ENCODE peak calls at places on chromosomes 3 and 15, in ten cellular contexts. P is ureter, N is astrocyte, E is lung microvascular endothelial cell, J is NCI-H2171 treated with DMSO at 0.1 percent for 48 hours, O is NCI-H524, W is hepatic stellate cell, D is A549, B is ovary, H is psoas muscle. K is an unnamed sample.
A peak's percentile ranks its signal among the peaks of the same experiment; 100 is the strongest.

GRCh38 chr3:5078151-5078550 is 43.9 kb upstream of the ARL8B start:
- DNase-seq in N (peak; percentile 56), E (no peak), B (no peak), H (no peak), W (no peak), J (no peak), P (no peak), O (peak; percentile 19), D (peak; percentile 29), K (peak; percentile 44)

GRCh38 chr15:62122249-62122648 is 42.8 kb downstream of the C2CD4B start:
- DNase-seq in B (no peak), H (no peak), O (no peak), D (no peak), W (no peak), J (no peak), N (no peak), E (no peak), P (no peak), K (no peak)

GRCh38 chr3:160448845-160449659 is 534 bp downstream of the TRIM59 start:
- DNase-seq in E (peak; percentile 30), N (peak; percentile 27), W (no peak), J (no peak), H (no peak), D (no peak), O (peak; percentile 20), B (no peak), P (no peak), K (no peak)

GRCh38 chr3:185423178-185423577 is 60.2 kb downstream of the MAP3K13 start:
- DNase-seq in H (peak; percentile 32), J (no peak), E (peak; percentile 26), W (no peak), D (peak; percentile 3), O (no peak), B (no peak), P (no peak), N (peak; percentile 26), K (peak; percentile 13)

GRCh38 chr15:44066211-44066827 is 128.8 kb downstream of the FRMD5 start:
- DNase-seq in D (peak; percentile 24), N (no peak), B (no peak), O (peak; percentile 77), E (peak; percentile 86), W (peak; percentile 9), P (no peak), H (no peak), J (peak; percentile 76), K (peak; percentile 21)

GRCh38 chr3:71581451-71581980 is 2.0 kb downstream of the FOXP1 start:
- DNase-seq in H (peak; percentile 29), W (peak; percentile 48), D (no peak), J (no peak), B (peak; percentile 54), O (no peak), E (peak; percentile 41), N (no peak), P (no peak), K (peak; percentile 20)

GRCh38 chr15:59376735-59377134 is 4.1 kb upstream of the MYO1E start:
- DNase-seq in J (no peak), H (no peak), P (no peak), N (no peak), O (peak; percentile 11), E (peak; percentile 35), B (no peak), W (no peak), D (no peak), K (no peak)

GRCh38 chr15:88620995-88621772 is at the start of gene AEN:
- DNase-seq in H (peak; percentile 96), J (peak; percentile 94), P (peak; percentile 97), W (peak; percentile 99), B (peak; percentile 96), D (peak; percentile 98), O (peak; percentile 97), N (peak; percentile 87), E (peak; percentile 98), K (peak; percentile 74)

GRCh38 chr3:126508539-126508938 is 9.0 kb downstream of the UROC1 start:
- DNase-seq in J (no peak), O (no peak), E (no peak), P (no peak), H (no peak), W (peak; percentile 35), D (no peak), N (no peak), B (no peak), K (peak; percentile 72)

GRCh38 chr3:18423401-18424212 is 1.5 kb downstream of the SATB1 start:
- DNase-seq in H (peak; percentile 56), O (peak; percentile 62), B (peak; percentile 54), P (no peak), J (peak; percentile 47), D (no peak), W (no peak), N (peak; percentile 54), E (peak; percentile 59), K (no peak)

GRCh38 chr15:57323299-57323805 is 53.0 kb upstream of the CGNL1 start:
- DNase-seq in N (no peak), J (no peak), B (no peak), H (no peak), D (no peak), P (no peak), W (no peak), O (peak; percentile 52), E (no peak), K (no peak)

GRCh38 chr15:65133550-65134200 is at the start of gene PDCD7:
- DNase-seq in E (peak; percentile 90), H (peak; percentile 87), B (peak; percentile 88), W (peak; percentile 96), D (peak; percentile 98), J (peak; percentile 98), P (peak; percentile 88), N (peak; percentile 89), O (peak; percentile 95), K (peak; percentile 81)

GRCh38 chr15:96330450-96331140 is at the start of gene NR2F2:
- DNase-seq in N (peak; percentile 97), D (peak; percentile 91), H (peak; percentile 96), B (peak; percentile 99), O (peak; percentile 98), J (peak; percentile 84), W (peak; percentile 95), E (peak; percentile 100), P (peak; percentile 96), K (peak; percentile 87)

GRCh38 chr3:54121404-54122045 is 827 bp upstream of the CACNA2D3 start:
- DNase-seq in N (no peak), J (no peak), E (no peak), D (no peak), H (no peak), B (no peak), W (no peak), O (no peak), P (no peak), K (no peak)

GRCh38 chr15:77526582-77527163 is 106.0 kb downstream of the HMG20A start:
- DNase-seq in B (no peak), N (no peak), H (no peak), D (no peak), J (no peak), W (no peak), E (no peak), O (no peak), P (no peak), K (no peak)

GRCh38 chr3:148642214-148642613 is 55.5 kb upstream of the AGTR1 start:
- DNase-seq in H (no peak), E (no peak), N (no peak), W (no peak), J (no peak), P (no peak), O (no peak), D (no peak), B (no peak), K (no peak)

GRCh38 chr15:67838789-67839332 is 984 bp downstream of the RNU6-1 start:
- DNase-seq in W (peak; percentile 76), H (peak; percentile 68), O (peak; percentile 74), D (no peak), N (no peak), P (no peak), J (no peak), B (peak; percentile 71), E (peak; percentile 49), K (peak; percentile 55)

GRCh38 chr3:176584413-176585176 is 612.7 kb downstream of the TBL1XR1 start:
- DNase-seq in H (no peak), J (no peak), E (no peak), B (no peak), N (peak; percentile 27), W (peak; percentile 4), D (no peak), O (no peak), P (no peak), K (no peak)

GRCh38 chr15:63815796-63816533 is 17.8 kb downstream of the HERC1 start:
- DNase-seq in J (no peak), B (no peak), P (no peak), H (no peak), E (no peak), N (no peak), W (no peak), D (no peak), O (no peak), K (no peak)

GRCh38 chr15:42156266-42156922 is at the start of gene PLA2G4F:
- DNase-seq in D (no peak), H (no peak), O (peak; percentile 12), E (no peak), W (no peak), N (no peak), J (no peak), B (no peak), P (peak; percentile 78), K (no peak)

GRCh38 chr3:147921044-147921443 is 511.9 kb downstream of the ZIC1 start:
- DNase-seq in P (no peak), E (no peak), D (no peak), H (no peak), O (no peak), N (peak; percentile 61), B (no peak), J (no peak), W (no peak), K (no peak)

GRCh38 chr15:80405970-80406369 is 1.8 kb downstream of the ARNT2 start:
- DNase-seq in W (no peak), B (no peak), D (no peak), H (no peak), P (no peak), J (no peak), O (no peak), E (no peak), N (no peak), K (no peak)

GRCh38 chr3:128338536-128339400 is 127.9 kb downstream of the DNAJB8 start:
- DNase-seq in D (no peak), W (no peak), J (peak; percentile 58), H (no peak), E (no peak), N (no peak), B (no peak), O (no peak), P (no peak), K (no peak)

GRCh38 chr15:80698636-80699035 is 3.5 kb downstream of the ABHD17C start:
- DNase-seq in P (no peak), O (no peak), N (peak; percentile 37), W (peak; percentile 18), D (no peak), H (no peak), B (no peak), E (no peak), J (no peak), K (no peak)

GRCh38 chr3:12934431-12934830 is 93.1 kb upstream of the RPL32 start:
- DNase-seq in W (peak; percentile 82), D (no peak), O (no peak), E (peak; percentile 19), N (peak; percentile 74), B (peak; percentile 76), J (no peak), H (peak; percentile 69), P (peak; percentile 79), K (peak; percentile 41)

GRCh38 chr15:85430406-85431204 is 50.2 kb downstream of the AKAP13 start:
- DNase-seq in E (no peak), B (no peak), N (no peak), P (no peak), J (no peak), W (no peak), D (no peak), O (no peak), H (no peak), K (no peak)

GRCh38 chr3:156787015-156787414 is 39.1 kb upstream of the LEKR1 start:
- DNase-seq in W (no peak), P (no peak), J (no peak), H (no peak), B (no peak), O (peak; percentile 65), E (no peak), N (no peak), D (no peak), K (no peak)

GRCh38 chr3:178519701-178520100 is 16.5 kb upstream of the KCNMB2 start:
- DNase-seq in W (no peak), N (no peak), P (no peak), D (no peak), J (no peak), H (no peak), E (no peak), O (no peak), B (no peak), K (no peak)

K was measured in H54.